ENCODE peak calls at places on chromosomes 1 and 21, in nine cellular contexts. C is activated CD4-positive, alpha-beta T cell treated with anti-CD3 and anti-CD28 coated beads for 24 hours; Q is HepG2; N is GF-D8; V is Peyer's patch; D is T47D; B is NCI-H1105; J is neural progenitor cell; Z is germinal center. O is an unnamed sample.

GRCh38 chr1:214566158-214567104 is 15.0 kb upstream of the PTPN14 start:
- DNase-seq in C (no peak), Q (no peak), N (no peak), V (no peak), D (no peak), B (no peak), J (no peak), Z (no peak), O (no peak)

GRCh38 chr21:28928578-28929124 is 64.0 kb downstream of the LTN1 start:
- DNase-seq in C (no peak), Q (no peak), N (no peak), V (no peak), D (no peak), B (no peak), J (no peak), Z (no peak), O (no peak)

GRCh38 chr1:22418852-22419480 is 32.7 kb upstream of the ZBTB40 start:
- DNase-seq in C (no peak), Q (no peak), N (no peak), V (no peak), D (no peak), B (no peak), J (no peak), Z (no peak), O (no peak)

GRCh38 chr1:4668738-4669700 is 14.6 kb downstream of the AJAP1 start:
- DNase-seq in C (no peak), Q (no peak), N (no peak), V (no peak), D (no peak), B (no peak), J (no peak), Z (no peak), O (peak)

GRCh38 chr1:111990878-111991760 is 1.7 kb upstream of the KCND3 start:
- DNase-seq in C (no peak), Q (peak), N (no peak), V (peak), D (peak), B (peak), J (peak), Z (no peak), O (peak)

GRCh38 chr1:192807221-192807967 is 1.4 kb upstream of the RGS2 start:
- DNase-seq in C (no peak), Q (no peak), N (no peak), V (no peak), D (no peak), B (no peak), J (no peak), Z (peak), O (no peak)

GRCh38 chr1:211518330-211519289 is 26.6 kb upstream of the RD3 start:
- DNase-seq in C (no peak), Q (no peak), N (no peak), V (no peak), D (no peak), B (no peak), J (no peak), Z (no peak), O (no peak)

GRCh38 chr1:169869426-169869825 is 24.3 kb downstream of the SCYL3 start:
- DNase-seq in C (no peak), Q (no peak), N (no peak), V (no peak), D (no peak), B (no peak), J (no peak), Z (no peak), O (no peak)

GRCh38 chr1:90262791-90263190 is 267.9 kb downstream of the ZNF326 start:
- DNase-seq in C (no peak), Q (no peak), N (no peak), V (no peak), D (peak), B (no peak), J (no peak), Z (no peak), O (no peak)

GRCh38 chr1:18890704-18891103 is 11.7 kb downstream of the ALDH4A1 start:
- DNase-seq in C (no peak), Q (no peak), N (no peak), V (no peak), D (no peak), B (no peak), J (no peak), Z (no peak), O (no peak)

GRCh38 chr21:45640888-45641479 is 2.5 kb upstream of the PCBP3 start:
- DNase-seq in C (no peak), Q (no peak), N (no peak), V (peak), D (no peak), B (no peak), J (peak), Z (no peak), O (peak)

GRCh38 chr21:33762798-33763572 is 120.7 kb downstream of the ITSN1 start:
- DNase-seq in C (no peak), Q (no peak), N (no peak), V (no peak), D (no peak), B (no peak), J (no peak), Z (no peak), O (no peak)

GRCh38 chr1:154154534-154155181 is at the start of gene NUP210L:
- DNase-seq in C (no peak), Q (no peak), N (no peak), V (peak), D (no peak), B (no peak), J (peak), Z (no peak), O (peak)

GRCh38 chr1:13813398-13814012 is 113.5 kb downstream of the PRDM2 start:
- DNase-seq in C (peak), Q (no peak), N (no peak), V (no peak), D (no peak), B (no peak), J (peak), Z (peak), O (peak)

GRCh38 chr1:80656628-80657019 is 1144.1 kb upstream of the ADGRL2 start:
- DNase-seq in C (no peak), Q (peak), N (no peak), V (no peak), D (no peak), B (no peak), J (no peak), Z (no peak), O (no peak)

GRCh38 chr1:67126111-67126746 is 8.5 kb downstream of the C1orf141 start:
- DNase-seq in C (no peak), Q (no peak), N (no peak), V (no peak), D (no peak), B (no peak), J (no peak), Z (no peak), O (no peak)

GRCh38 chr21:46055863-46056281 is 42.0 kb upstream of the COL6A2 start:
- DNase-seq in C (no peak), Q (no peak), N (no peak), V (peak), D (no peak), B (no peak), J (no peak), Z (no peak), O (peak)

GRCh38 chr1:153793973-153794615 is 18.9 kb downstream of the SLC27A3 start:
- DNase-seq in C (no peak), Q (no peak), N (no peak), V (no peak), D (no peak), B (no peak), J (no peak), Z (no peak), O (no peak)

GRCh38 chr1:103180660-103181059 is 72.3 kb upstream of the COL11A1 start:
- DNase-seq in C (no peak), Q (no peak), N (no peak), V (no peak), D (no peak), B (no peak), J (no peak), Z (no peak), O (no peak)

GRCh38 chr1:14259191-14259757 is 339.2 kb upstream of the KAZN start:
- DNase-seq in C (no peak), Q (no peak), N (no peak), V (peak), D (no peak), B (no peak), J (no peak), Z (no peak), O (no peak)

GRCh38 chr1:212525479-212526110 is 83.0 kb upstream of the ATF3 start:
- DNase-seq in C (no peak), Q (no peak), N (no peak), V (no peak), D (no peak), B (no peak), J (no peak), Z (no peak), O (no peak)

GRCh38 chr1:227838181-227838580 is 22.7 kb downstream of the PRSS38 start:
- DNase-seq in C (no peak), Q (no peak), N (no peak), V (no peak), D (no peak), B (no peak), J (no peak), Z (no peak), O (no peak)

GRCh38 chr1:188499690-188500089 is 1670.9 kb downstream of the PLA2G4A start:
- DNase-seq in C (no peak), Q (no peak), N (no peak), V (no peak), D (peak), B (no peak), J (peak), Z (no peak), O (peak)

GRCh38 chr1:48471103-48471502 is 901 bp downstream of the SPATA6 start:
- DNase-seq in C (no peak), Q (no peak), N (no peak), V (no peak), D (no peak), B (no peak), J (no peak), Z (no peak), O (peak)

GRCh38 chr1:93448983-93449805 is 1.3 kb downstream of the FNBP1L start:
- DNase-seq in C (no peak), Q (peak), N (no peak), V (peak), D (peak), B (peak), J (peak), Z (no peak), O (peak)

O was measured in islet precursor cell.